ENCODE peak calls at places on chromosome 13, in seven cellular contexts. D, O, W, J, I, F and P are unnamed samples. For H3K9me2, the result is how much of the 10 kb centered on the place peaks cover.

GRCh38 chr13:71860547-71861131 is 6.4 kb downstream of the DACH1 start:
- DNase-seq in D (no peak), F (no peak), I (no peak), J (no peak), W (no peak), O (no peak), P (no peak)

GRCh38 chr13:60331249-60332012 is 65.6 kb upstream of the TDRD3 start:
- DNase-seq in J (no peak), F (no peak), O (no peak), W (no peak), D (no peak), I (no peak), P (no peak)

GRCh38 chr13:112105884-112106283 is 38.9 kb downstream of the SOX1 start:
- DNase-seq in D (no peak), W (no peak), J (no peak), F (no peak), I (no peak), O (no peak), P (no peak)

GRCh38 chr13:73945871-73946270 is 188.3 kb downstream of the KLF12 start:
- DNase-seq in D (peak), I (no peak), J (no peak), W (no peak), O (peak), F (no peak), P (no peak)

GRCh38 chr13:103926118-103926517 is 859.9 kb upstream of the SLC10A2 start:
- DNase-seq in O (no peak), J (no peak), D (no peak), I (no peak), W (no peak), F (no peak), P (no peak)

GRCh38 chr13:79909664-79910063 is 428.7 kb downstream of the NDFIP2 start:
- DNase-seq in I (no peak), O (no peak), D (no peak), F (no peak), J (no peak), W (no peak), P (no peak)

GRCh38 chr13:50415428-50415827 is 400.2 kb downstream of the KCNRG start:
- DNase-seq in F (no peak), J (no peak), O (no peak), D (no peak), W (no peak), I (no peak), P (no peak)

GRCh38 chr13:37716395-37716794 is 117.8 kb upstream of the POSTN start:
- DNase-seq in D (no peak), W (no peak), J (no peak), O (no peak), I (no peak), F (no peak), P (no peak)

GRCh38 chr13:95452376-95452775 is 100.1 kb upstream of the CLDN10 start:
- DNase-seq in I (no peak), W (peak), O (no peak), J (no peak), F (no peak), D (no peak), P (no peak)

GRCh38 chr13:72004975-72005374 is 138.0 kb upstream of the DACH1 start:
- DNase-seq in W (peak), J (no peak), D (no peak), O (no peak), F (no peak), I (no peak), P (no peak)

GRCh38 chr13:41802684-41803554 is 158.0 kb downstream of the VWA8 start:
- DNase-seq in D (peak), I (no peak), F (no peak), O (no peak), W (peak), J (no peak), P (no peak)

GRCh38 chr13:33174491-33174890 is 111.1 kb downstream of the STARD13 start:
- DNase-seq in F (no peak), O (peak), D (no peak), I (no peak), J (no peak), W (no peak), P (no peak)

GRCh38 chr13:109256866-109257760 is 529.3 kb downstream of the IRS2 start:
- DNase-seq in D (peak), W (peak), F (peak), I (peak), J (no peak), O (no peak), P (peak)

GRCh38 chr13:95185311-95185710 is 115.9 kb downstream of the ABCC4 start:
- DNase-seq in W (peak), I (no peak), J (no peak), D (no peak), F (no peak), O (no peak), P (no peak)

GRCh38 chr13:113203507-113204377 is 4.7 kb downstream of the PCID2 start:
- DNase-seq in O (no peak), J (no peak), W (no peak), F (peak), D (no peak), I (no peak), P (peak)

GRCh38 chr13:113207890-113208423 is 512 bp downstream of the PCID2 start:
- DNase-seq in O (no peak), F (peak), D (peak), W (peak), J (no peak), I (no peak), P (peak)

GRCh38 chr13:113204378-113204734 is 4.1 kb downstream of the PCID2 start:
- DNase-seq in I (no peak), F (no peak), J (no peak), W (no peak), O (no peak), D (no peak), P (peak)

GRCh38 chr13:113205428-113205931 is 3.0 kb downstream of the PCID2 start:
- DNase-seq in O (no peak), I (no peak), D (peak), J (no peak), W (peak), F (no peak), P (peak)

GRCh38 chr13:113202912-113203311 is 5.6 kb downstream of the PCID2 start:
- DNase-seq in F (no peak), D (peak), W (no peak), J (no peak), I (no peak), O (no peak), P (no peak)
- H3K4me2 ChIP-seq in F (no peak), D (no peak), W (no peak), J (no peak), I (no peak), O (no peak), P (no peak)

GRCh38 chr13:29844441-29844840 is 6.0 kb downstream of the UBL3 start:
- DNase-seq in F (no peak), D (peak), J (no peak), W (no peak), I (no peak), O (no peak), P (no peak)

GRCh38 chr13:29835280-29836061 is 14.9 kb downstream of the UBL3 start:
- DNase-seq in I (no peak), J (no peak), W (no peak), O (no peak), D (no peak), F (no peak), P (no peak)

GRCh38 chr13:29845440-29846056 is 4.9 kb downstream of the UBL3 start:
- DNase-seq in I (no peak), J (peak), W (peak), D (peak), F (no peak), O (no peak), P (no peak)

DNA sequence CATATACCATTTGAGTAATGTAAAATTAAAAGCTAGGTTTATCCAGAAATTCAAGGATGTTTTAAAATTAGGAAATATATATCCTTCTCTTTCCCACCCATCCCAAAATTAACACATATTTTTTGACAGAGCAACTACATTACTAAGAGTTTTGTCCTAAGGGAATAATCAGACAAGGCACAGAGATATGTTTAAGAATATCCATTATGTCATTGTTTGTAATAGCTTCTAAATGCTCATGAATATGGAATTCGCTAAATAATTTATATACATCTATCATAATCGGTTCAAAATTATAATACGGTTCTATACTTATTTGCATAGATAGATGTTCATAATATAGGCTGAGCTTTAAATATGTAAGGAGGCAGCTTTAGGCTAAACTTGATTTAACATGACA is 9.8 kb downstream of the UBL3 start:
- DNase-seq in I (no peak), F (no peak), O (no peak), W (no peak), D (peak), J (no peak), P (no peak)
- H3K4me3 ChIP-seq in I (no peak), F (no peak), O (no peak), W (no peak), D (peak), J (no peak), P (no peak)

GRCh38 chr13:35879111-35879510 is 252.1 kb downstream of the DCLK1 start:
- DNase-seq in W (no peak), I (no peak), O (no peak), D (no peak), F (no peak), J (no peak), P (no peak)
- H3K9me2 ChIP-seq in W (under half), I (under half), O (under half), D (under half), F (under half), J (under half), P (under half)

DNA sequence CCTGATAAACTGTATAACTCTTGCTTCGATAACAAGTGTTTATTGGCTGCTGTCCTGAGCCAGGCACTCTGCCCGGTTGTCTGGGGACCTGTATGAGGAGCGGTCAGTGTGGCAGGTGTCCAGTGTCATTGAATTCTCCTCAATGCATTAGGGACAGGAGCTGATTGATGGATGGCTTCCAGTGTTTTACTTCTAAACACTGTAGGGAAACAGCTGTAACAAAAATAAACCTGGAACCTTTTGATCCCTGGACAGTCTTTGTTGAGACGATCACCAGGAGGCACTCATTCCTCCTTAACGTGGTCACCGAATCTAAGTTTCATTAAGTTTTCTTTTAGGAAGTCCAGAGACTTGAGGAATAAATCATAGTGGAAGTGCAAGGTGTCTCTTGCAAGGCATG is 17.9 kb downstream of the UBAC2 start:
- DNase-seq in W (no peak), J (no peak), I (no peak), D (no peak), F (no peak), O (no peak), P (peak)
- H3K4me2 ChIP-seq in W (no peak), J (no peak), I (no peak), D (no peak), F (no peak), O (no peak), P (no peak)

GRCh38 chr13:110819203-110820014 is 95.5 kb downstream of the ANKRD10 start:
- DNase-seq in F (peak), D (peak), J (peak), O (peak), I (peak), W (peak), P (peak)
- H3K4me3 ChIP-seq in F (no peak), D (peak), J (no peak), O (no peak), I (peak), W (peak), P (no peak)